ENCODE peak calls at places on chromosomes 4 and X, in seven cellular contexts. K is left ventricle myocardium inferior, L is adipocyte, C is transverse colon, I is heart left ventricle, Y is hepatocyte, W is lower lobe of right lung. P is an unnamed sample. For H3K4me1, the result is how much of the 10 kb centered on the place peaks cover.

GRCh38 chr4:85522836-85523235 is 47.9 kb downstream of the ARHGAP24 start:
- DNase-seq in Y (no peak), C (no peak), L (no peak), K (no peak), I (no peak), W (no peak), P (no peak)

GRCh38 chr4:81405900-81406401 is 65.8 kb downstream of the RASGEF1B start:
- DNase-seq in I (no peak), Y (peak), K (no peak), C (peak), W (no peak), L (peak), P (no peak)

GRCh38 chr4:83128235-83128929 is 13.9 kb upstream of the PLAC8 start:
- DNase-seq in C (peak), Y (no peak), I (no peak), L (peak), W (no peak), K (no peak), P (no peak)

GRCh38 chr4:2570551-2571222 is 34.2 kb downstream of the FAM193A start:
- DNase-seq in W (peak), Y (no peak), I (no peak), K (peak), L (no peak), C (no peak), P (no peak)

GRCh38 chr4:526189-526909 is 27.3 kb downstream of the PIGG start:
- DNase-seq in Y (no peak), C (no peak), L (no peak), K (no peak), W (no peak), I (no peak), P (no peak)

GRCh38 chr4:125833-126232 is 1.5 kb downstream of the ZNF718 start:
- DNase-seq in C (no peak), W (no peak), L (peak), I (no peak), K (no peak), Y (no peak), P (no peak)

GRCh38 chrX:49838374-49838773 is 9.3 kb downstream of the PAGE4 start:
- DNase-seq in C (peak), W (no peak), K (no peak), L (peak), I (no peak), Y (peak), P (no peak)

GRCh38 chrX:153681175-153681574 is 6.6 kb upstream of the SLC6A8 start:
- DNase-seq in C (no peak), L (no peak), W (no peak), I (peak), Y (no peak), K (no peak), P (no peak)

GRCh38 chr4:82230310-82230709 is 143.5 kb downstream of the HNRNPD start:
- DNase-seq in Y (no peak), C (no peak), K (no peak), W (no peak), L (no peak), I (no peak), P (no peak)

GRCh38 chr4:30821891-30822612 is 101.9 kb downstream of the PCDH7 start:
- DNase-seq in L (peak), W (no peak), C (no peak), Y (no peak), I (no peak), K (no peak), P (no peak)

GRCh38 chr4:146041139-146042004 is 102.7 kb upstream of the ZNF827 start:
- DNase-seq in Y (no peak), K (no peak), W (no peak), I (no peak), L (no peak), C (no peak), P (no peak)

GRCh38 chrX:87900320-87900908 is 382.8 kb downstream of the KLHL4 start:
- DNase-seq in C (no peak), K (no peak), Y (no peak), L (no peak), W (no peak), I (no peak), P (no peak)

GRCh38 chrX:124194209-124194608 is 138.3 kb upstream of the TEX13D start:
- DNase-seq in W (no peak), C (no peak), Y (no peak), I (no peak), K (peak), L (no peak), P (no peak)

GRCh38 chr4:126776361-126776760 is 856.4 kb upstream of the INTU start:
- DNase-seq in L (no peak), I (no peak), W (no peak), C (no peak), K (no peak), Y (no peak), P (no peak)

GRCh38 chr4:110622841-110623709 is at the start of gene PITX2:
- DNase-seq in C (peak), L (peak), W (peak), Y (peak), K (peak), I (peak), P (no peak)

GRCh38 chrX:136260801-136261200 is 9.6 kb upstream of the MAP7D3 start:
- DNase-seq in W (no peak), K (no peak), I (no peak), L (peak), Y (no peak), C (no peak), P (no peak)

GRCh38 chr4:7383251-7383650 is 51.5 kb downstream of the PSAPL1 start:
- DNase-seq in Y (no peak), L (no peak), I (no peak), W (no peak), K (no peak), C (no peak), P (no peak)

GRCh38 chr4:7384929-7385890 is 49.5 kb downstream of the PSAPL1 start:
- DNase-seq in L (no peak), K (no peak), W (peak), C (no peak), I (no peak), Y (no peak), P (no peak)

GRCh38 chr4:7382634-7383014 is 52.1 kb downstream of the PSAPL1 start:
- DNase-seq in L (no peak), K (no peak), Y (no peak), I (no peak), W (no peak), C (no peak), P (no peak)

GRCh38 chr4:7381890-7382633 is 52.7 kb downstream of the PSAPL1 start:
- DNase-seq in I (no peak), W (no peak), Y (no peak), K (no peak), L (no peak), C (no peak), P (no peak)

GRCh38 chr4:7384003-7384928 is 50.5 kb downstream of the PSAPL1 start:
- DNase-seq in Y (no peak), L (no peak), K (no peak), W (peak), C (peak), I (no peak), P (no peak)
- H3K4me1 ChIP-seq in Y (under half), L (under half), K (under half), W (under half), C (under half), I (under half), P (under half)

GRCh38 chr4:53702334-53703266 is 111.3 kb upstream of the LNX1 start:
- DNase-seq in Y (peak), L (peak), W (peak), I (peak), C (peak), K (peak), P (peak)
- H3K4me1 ChIP-seq in Y (under half), L (under half), W (under half), I (under half), C (under half), K (under half), P (under half)

GRCh38 chr4:113290666-113291065 is 241.2 kb downstream of the ANK2 start:
- DNase-seq in I (no peak), Y (no peak), W (no peak), K (no peak), C (no peak), L (no peak), P (no peak)
- H3K4me1 ChIP-seq in I (under half), Y (under half), W (under half), K (under half), C (under half), L (half or more), P (under half)

GRCh38 chrX:10103023-10103422 is 53.8 kb upstream of the CLCN4 start:
- DNase-seq in I (no peak), C (no peak), L (peak), Y (no peak), W (no peak), K (no peak), P (no peak)
- H3K4me1 ChIP-seq in I (under half), C (under half), L (under half), Y (under half), W (under half), K (half or more), P (under half)

DNA sequence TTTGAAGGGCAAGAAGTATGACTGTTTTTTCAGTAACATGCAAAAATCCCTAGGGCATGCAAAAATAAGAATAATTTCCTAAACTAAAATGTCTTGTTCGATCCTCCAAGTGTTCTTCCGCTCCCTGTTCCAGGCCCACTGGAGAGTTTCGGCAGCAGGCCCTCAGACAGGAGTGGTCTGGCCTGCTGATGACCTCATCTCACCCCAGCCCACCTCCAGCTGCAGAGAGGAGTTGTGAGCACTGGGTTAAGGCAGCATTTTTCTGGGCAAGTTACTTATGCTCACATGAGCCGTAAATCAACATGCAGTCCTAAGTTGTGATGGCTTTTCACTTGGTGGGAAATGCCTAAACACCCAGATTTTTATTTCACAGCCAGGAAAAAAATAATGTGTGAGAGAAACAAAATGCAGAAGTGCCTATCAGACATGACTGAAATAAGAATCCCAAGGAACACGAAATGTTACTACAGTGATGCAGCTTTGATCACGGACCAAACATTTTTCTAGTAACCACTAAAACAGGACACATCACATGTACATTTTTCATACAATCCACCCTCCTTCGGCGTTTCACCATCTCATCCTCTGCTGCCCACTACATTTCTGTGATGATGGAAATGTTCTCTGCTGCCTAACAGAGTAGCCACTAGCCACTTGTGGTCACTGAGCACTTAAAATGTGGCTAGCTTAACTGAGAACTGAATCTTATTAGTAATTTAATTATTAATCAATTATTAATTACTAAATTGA is 153.3 kb upstream of the TBL1X start:
- DNase-seq in I (no peak), C (no peak), W (no peak), K (no peak), Y (no peak), L (no peak), P (no peak)
- H3K4me1 ChIP-seq in I (under half), C (under half), W (under half), K (under half), Y (under half), L (under half), P (under half)

DNA sequence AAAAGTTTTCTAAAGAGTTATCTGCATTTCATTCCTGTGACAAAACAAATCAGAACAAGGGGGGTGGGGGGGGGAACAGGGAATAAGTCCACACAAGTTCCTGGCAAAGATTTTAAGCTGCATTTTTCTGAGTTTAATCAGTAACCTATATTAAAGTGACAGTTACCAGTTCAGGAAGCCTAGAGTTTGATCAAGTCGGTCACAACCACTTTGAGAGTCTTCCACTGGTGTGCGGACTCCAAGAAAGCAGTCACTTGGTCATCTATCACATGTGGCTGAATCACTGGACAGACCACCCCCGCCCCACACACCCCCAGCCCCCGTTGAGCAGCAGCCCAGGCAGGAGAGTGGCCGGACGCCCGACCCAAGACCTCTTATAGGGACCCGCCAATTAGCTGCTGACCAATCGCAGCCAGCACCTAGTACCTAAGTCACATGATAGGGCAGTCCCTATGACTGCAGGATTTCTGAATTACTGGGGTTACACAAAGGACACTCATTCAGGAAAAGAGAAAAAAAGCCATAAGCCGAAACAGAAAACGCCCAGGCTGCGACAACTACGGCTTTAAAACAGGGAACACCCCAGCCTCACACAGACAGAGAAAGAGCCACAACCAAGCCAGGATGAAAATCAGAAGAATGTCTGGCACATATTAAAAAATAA is 569.4 kb upstream of the DIPK2B start:
- DNase-seq in Y (peak), C (peak), W (peak), L (peak), I (peak), K (peak), P (peak)
- H3K4me1 ChIP-seq in Y (under half), C (under half), W (under half), L (half or more), I (under half), K (under half), P (under half)

GRCh38 chrX:47198687-47199080 is 5.1 kb downstream of the UBA1 start:
- DNase-seq in K (no peak), L (no peak), W (no peak), Y (no peak), C (no peak), I (no peak), P (no peak)

GRCh38 chrX:47198026-47198686 is 4.5 kb downstream of the UBA1 start:
- DNase-seq in K (no peak), W (no peak), I (no peak), Y (no peak), L (no peak), C (no peak), P (no peak)

GRCh38 chrX:47200385-47201150 is 6.9 kb downstream of the UBA1 start:
- DNase-seq in W (no peak), K (peak), C (peak), I (peak), Y (peak), L (peak), P (no peak)

GRCh38 chrX:47197526-47197925 is 3.9 kb downstream of the UBA1 start:
- DNase-seq in Y (no peak), L (no peak), C (no peak), I (no peak), K (no peak), W (no peak), P (no peak)

GRCh38 chrX:47199286-47199685 is 5.7 kb downstream of the UBA1 start:
- DNase-seq in C (no peak), K (no peak), W (no peak), Y (no peak), I (no peak), L (no peak), P (no peak)
- H3K4me1 ChIP-seq in C (under half), K (under half), W (under half), Y (under half), I (under half), L (under half), P (under half)

DNA sequence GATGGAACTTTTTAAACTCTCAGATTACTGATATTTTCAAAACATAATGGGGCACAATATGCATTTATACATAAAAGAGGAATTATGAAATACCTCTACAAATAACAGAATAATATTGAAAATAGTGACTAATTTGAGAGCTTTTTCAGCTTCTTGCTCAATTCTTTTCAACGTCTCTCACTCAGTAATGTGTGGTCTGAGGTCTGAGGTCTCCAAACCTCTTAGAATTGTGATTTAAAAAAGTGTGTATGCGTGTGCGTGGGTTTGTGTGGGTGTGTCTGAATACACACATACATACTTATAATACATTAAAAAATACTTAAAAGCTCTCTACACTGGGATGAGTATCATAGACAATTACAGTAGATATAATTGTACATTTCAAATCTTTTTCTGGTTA is 7.9 kb downstream of the NDNF start:
- DNase-seq in Y (no peak), K (no peak), I (no peak), W (no peak), C (no peak), L (no peak), P (no peak)
- H3K4me1 ChIP-seq in Y (under half), K (under half), I (under half), W (under half), C (under half), L (under half), P (under half)

GRCh38 chr4:140054861-140055260 is 99.1 kb downstream of the MAML3 start:
- DNase-seq in W (no peak), L (no peak), C (no peak), I (no peak), K (no peak), Y (no peak), P (no peak)

GRCh38 chr4:140059159-140059558 is 94.8 kb downstream of the MAML3 start:
- DNase-seq in I (no peak), K (no peak), C (no peak), W (no peak), Y (peak), L (no peak), P (no peak)

GRCh38 chr4:140056015-140056414 is 98.0 kb downstream of the MAML3 start:
- DNase-seq in C (no peak), Y (no peak), K (no peak), W (no peak), L (no peak), I (no peak), P (no peak)

GRCh38 chr4:140061194-140061593 is 92.8 kb downstream of the MAML3 start:
- DNase-seq in Y (no peak), C (no peak), L (peak), K (no peak), W (no peak), I (no peak), P (no peak)

GRCh38 chr4:140057693-140058092 is 96.3 kb downstream of the MAML3 start:
- DNase-seq in Y (no peak), W (no peak), K (no peak), L (no peak), I (no peak), C (no peak), P (no peak)
- H3K4me1 ChIP-seq in Y (under half), W (under half), K (under half), L (under half), I (under half), C (under half), P (under half)

GRCh38 chr4:88009871-88010270 is 2.4 kb downstream of the PKD2 start:
- DNase-seq in L (no peak), Y (no peak), K (no peak), I (no peak), C (no peak), W (no peak), P (no peak)

GRCh38 chr4:88008624-88009235 is 1.3 kb downstream of the PKD2 start:
- DNase-seq in I (no peak), L (peak), Y (no peak), W (no peak), K (no peak), C (no peak), P (no peak)

GRCh38 chr4:88006956-88007303 is 505 bp upstream of the PKD2 start:
- DNase-seq in Y (no peak), W (no peak), L (no peak), I (no peak), C (no peak), K (no peak), P (no peak)

GRCh38 chr4:88007304-88008132 is at the start of gene PKD2:
- DNase-seq in W (peak), Y (peak), I (peak), L (peak), C (peak), K (peak), P (peak)

GRCh38 chr4:88008133-88008621 is 742 bp downstream of the PKD2 start:
- DNase-seq in C (peak), I (peak), L (peak), W (peak), K (peak), Y (peak), P (peak)
- H3K4me1 ChIP-seq in C (under half), I (under half), L (under half), W (half or more), K (under half), Y (under half), P (under half)